ENCODE peak calls at places on chromosomes 11 and 22, in six cellular contexts. N is psoas muscle; U is DMS53; C is stimulated activated CD8-positive, alpha-beta memory T cell treated with anti-CD3 and anti-CD28 coated beads, Interleukin-4, amount 100 ng/mL, for 4 hours; W is fibroblast of lung; T is astrocyte. J is an unnamed sample.

GRCh38 chr11:123630126-123630531 is 24.3 kb downstream of the SCN3B start:
- DNase-seq in U (no peak), W (no peak), C (no peak), T (no peak), N (no peak), J (no peak)

GRCh38 chr11:62732830-62733229 is 4.5 kb downstream of the TTC9C start:
- DNase-seq in T (no peak), C (no peak), U (peak; percentile 48), W (peak; percentile 44), N (no peak), J (no peak)

GRCh38 chr11:129732926-129733325 is 82.7 kb upstream of the TMEM45B start:
- DNase-seq in N (no peak), C (no peak), T (no peak), W (no peak), U (peak; percentile 66), J (no peak)

GRCh38 chr11:59660621-59661020 is 8.2 kb downstream of the PATL1 start:
- DNase-seq in T (no peak), N (no peak), W (no peak), C (no peak), U (no peak), J (no peak)

GRCh38 chr11:11288972-11289616 is 64.0 kb downstream of the CSNK2A3 start:
- DNase-seq in W (no peak), C (no peak), T (no peak), U (peak; percentile 44), N (no peak), J (no peak)

GRCh38 chr11:57514538-57515331 is 767 bp downstream of the SLC43A1 start:
- DNase-seq in C (peak; percentile 36), W (peak; percentile 39), U (peak; percentile 60), T (no peak), N (peak; percentile 83), J (peak; percentile 89)

GRCh38 chr11:15714641-15715399 is 600.1 kb downstream of the INSC start:
- DNase-seq in U (peak; percentile 96), C (no peak), W (no peak), N (no peak), T (no peak), J (no peak)

GRCh38 chr11:10975287-10975721 is 117.5 kb upstream of the ZBED5 start:
- DNase-seq in N (no peak), W (no peak), C (no peak), T (peak; percentile 3), U (peak; percentile 38), J (no peak)

GRCh38 chr11:30155428-30155827 is 75.4 kb upstream of the FSHB start:
- DNase-seq in C (no peak), U (no peak), N (no peak), T (peak; percentile 6), W (no peak), J (no peak)

GRCh38 chr11:96337541-96338530 is 5.2 kb downstream of the MAML2 start:
- DNase-seq in T (no peak), C (no peak), W (peak; percentile 54), U (no peak), N (no peak), J (peak; percentile 65)

GRCh38 chr11:57172031-57172430 is 9.7 kb upstream of the LRRC55 start:
- DNase-seq in C (no peak), W (no peak), N (no peak), U (no peak), T (no peak), J (no peak)

GRCh38 chr22:31447337-31447736 is 42.3 kb downstream of the EIF4ENIF1 start:
- DNase-seq in W (no peak), N (no peak), T (no peak), C (no peak), U (no peak), J (no peak)

GRCh38 chr11:128210148-128210940 is 377.0 kb downstream of the ETS1 start:
- DNase-seq in T (peak; percentile 98), N (no peak), U (peak; percentile 77), W (peak; percentile 92), C (no peak), J (no peak)

GRCh38 chr11:12725047-12725862 is 51.0 kb downstream of the TEAD1 start:
- DNase-seq in N (no peak), W (no peak), T (no peak), C (no peak), U (peak; percentile 16), J (no peak)

GRCh38 chr11:46590740-46591606 is 2.9 kb downstream of the AMBRA1 start:
- DNase-seq in U (no peak), N (no peak), W (no peak), C (no peak), T (no peak), J (no peak)

GRCh38 chr11:63738720-63739360 is 29.7 kb downstream of the ZFTA start:
- DNase-seq in T (peak; percentile 52), U (peak; percentile 79), C (peak; percentile 30), W (peak; percentile 89), N (peak; percentile 71), J (no peak)

GRCh38 chr11:123161386-123161785 is 33.7 kb downstream of the CLMP start:
- DNase-seq in T (no peak), C (no peak), U (no peak), N (no peak), W (no peak), J (no peak)

GRCh38 chr11:87083029-87083428 is 45.3 kb downstream of the TMEM135 start:
- DNase-seq in W (no peak), T (no peak), U (no peak), C (no peak), N (no peak), J (no peak)

GRCh38 chr11:1652778-1653540 is 23.4 kb downstream of the KRTAP5-5 start:
- DNase-seq in T (peak; percentile 6), C (peak; percentile 28), W (peak; percentile 47), U (peak; percentile 78), N (peak; percentile 87), J (peak; percentile 78)

J was measured in aorta.